ENCODE peak calls at places on chromosomes 16 and 17, in six cellular contexts. F, A, Z, H, C and G are unnamed samples.

GRCh38 chr17:7557825-7558543 is 566 bp upstream of the TNFSF13 start:
- DNase-seq in F (peak), A (peak), Z (peak), H (no peak), C (peak), G (no peak)

GRCh38 chr16:86285938-86286921 is 224.1 kb upstream of the FOXF1 start:
- DNase-seq in F (peak), A (no peak), Z (peak), H (peak), C (no peak), G (no peak)

GRCh38 chr17:3738562-3739295 is 15.0 kb downstream of the HASPIN start:
- DNase-seq in F (peak), A (no peak), Z (no peak), H (no peak), C (no peak), G (no peak)

GRCh38 chr16:813204-813915 is 12.8 kb upstream of the GNG13 start:
- DNase-seq in F (peak), A (no peak), Z (no peak), H (peak), C (peak), G (no peak)

GRCh38 chr17:12088035-12088434 is 67.4 kb downstream of the MAP2K4 start:
- DNase-seq in F (no peak), A (no peak), Z (no peak), H (no peak), C (no peak), G (no peak)

GRCh38 chr17:78315355-78316114 is 44.3 kb downstream of the SOCS3 start:
- DNase-seq in F (peak), A (peak), Z (peak), H (no peak), C (peak), G (no peak)

GRCh38 chr16:84396537-84397008 is 28.2 kb downstream of the ATP2C2 start:
- DNase-seq in F (peak), A (no peak), Z (no peak), H (no peak), C (no peak), G (no peak)

GRCh38 chr16:50247906-50248608 is 18.3 kb upstream of the ADCY7 start:
- DNase-seq in F (no peak), A (no peak), Z (peak), H (no peak), C (no peak), G (no peak)

GRCh38 chr17:36934759-36935630 is 2.3 kb upstream of the LHX1 start:
- DNase-seq in F (no peak), A (no peak), Z (no peak), H (peak), C (no peak), G (peak)

GRCh38 chr17:13306310-13306962 is 288.6 kb upstream of the ELAC2 start:
- DNase-seq in F (peak), A (peak), Z (no peak), H (no peak), C (no peak), G (no peak)

GRCh38 chr16:8740775-8741355 is 56.6 kb downstream of the TMEM186 start:
- DNase-seq in F (peak), A (peak), Z (peak), H (no peak), C (no peak), G (no peak)

GRCh38 chr16:53768167-53768566 is 64.2 kb downstream of the FTO start:
- DNase-seq in F (peak), A (no peak), Z (no peak), H (no peak), C (no peak), G (no peak)

GRCh38 chr16:18784917-18785623 is 5.1 kb downstream of the RPS15A start:
- DNase-seq in F (no peak), A (no peak), Z (no peak), H (no peak), C (no peak), G (no peak)

GRCh38 chr17:28741358-28742349 is 2.2 kb upstream of the TRAF4 start:
- DNase-seq in F (peak), A (no peak), Z (no peak), H (no peak), C (no peak), G (no peak)

GRCh38 chr16:50547944-50548658 is at the start of gene NKD1:
- DNase-seq in F (peak), A (peak), Z (peak), H (peak), C (peak), G (peak)

GRCh38 chr17:54944796-54945195 is 23.7 kb downstream of the COX11 start:
- DNase-seq in F (no peak), A (no peak), Z (no peak), H (no peak), C (no peak), G (no peak)

GRCh38 chr16:84453061-84453752 is 51.3 kb downstream of the MEAK7 start:
- DNase-seq in F (no peak), A (no peak), Z (peak), H (no peak), C (no peak), G (no peak)

GRCh38 chr16:54093281-54093680 is 193.3 kb downstream of the IRX3 start:
- DNase-seq in F (no peak), A (no peak), Z (no peak), H (no peak), C (no peak), G (no peak)

GRCh38 chr17:82384730-82385429 is 13.3 kb downstream of the UTS2R start:
- DNase-seq in F (no peak), A (peak), Z (no peak), H (peak), C (no peak), G (no peak)
- TF ChIP-seq CTCF in F (peak), A (no peak), Z (no peak), H (no peak), C (no peak), G (no peak)

DNA sequence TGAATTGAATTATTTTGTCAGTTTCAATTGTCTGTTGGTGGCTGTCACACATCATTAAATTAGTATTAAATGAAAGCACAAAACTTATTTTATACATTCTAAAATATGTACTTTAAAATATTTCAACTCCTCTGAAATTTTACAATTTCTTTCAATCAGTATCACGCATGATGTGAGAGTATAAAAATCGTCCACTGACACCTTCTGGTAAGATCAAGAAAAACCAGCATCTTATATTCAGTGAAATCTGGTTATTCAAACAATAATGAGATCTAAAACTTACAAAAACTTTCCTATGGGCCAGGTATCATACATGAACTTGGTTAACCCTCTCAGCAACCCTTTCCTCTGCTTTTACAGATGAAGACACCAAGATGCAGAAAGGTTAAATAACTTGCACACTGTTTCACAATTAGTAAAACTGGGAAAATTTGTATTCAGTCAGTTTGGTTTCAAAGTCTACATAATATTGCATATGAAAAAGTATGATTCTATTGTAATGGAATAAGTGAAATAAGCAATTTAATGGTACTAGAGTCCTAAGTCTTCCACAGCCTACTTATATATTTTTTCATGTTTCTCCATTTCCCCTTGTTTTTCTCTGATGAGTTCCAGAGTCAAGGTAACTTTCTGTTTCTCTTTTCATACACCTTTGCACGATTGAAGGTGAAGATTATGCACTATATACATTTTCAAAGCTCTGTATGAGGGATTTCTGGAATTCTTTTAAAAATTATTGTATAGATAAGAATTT is 58.7 kb downstream of the EFCAB5 start:
- DNase-seq in F (no peak), A (no peak), Z (no peak), H (no peak), C (no peak), G (no peak)
- TF ChIP-seq CTCF in F (no peak), A (no peak), Z (no peak), H (no peak), C (no peak), G (no peak)

GRCh38 chr16:25256821-25257503 is 683 bp downstream of the ZKSCAN2 start:
- DNase-seq in F (peak), A (no peak), Z (no peak), H (peak), C (peak), G (no peak)
- TF ChIP-seq CTCF in F (peak), A (peak), Z (no peak), H (no peak), C (no peak), G (no peak)

GRCh38 chr17:33927732-33928133 is 327.4 kb upstream of the CCL2 start:
- DNase-seq in F (no peak), A (no peak), Z (no peak), H (no peak), C (peak), G (no peak)
- TF ChIP-seq CTCF in F (peak), A (peak), Z (no peak), H (no peak), C (peak), G (no peak)

GRCh38 chr17:61401280-61402072 is 1.8 kb downstream of the TBX2 start:
- DNase-seq in F (no peak), A (no peak), Z (no peak), H (no peak), C (no peak), G (no peak)

GRCh38 chr17:61400786-61401279 is 1.2 kb downstream of the TBX2 start:
- DNase-seq in F (no peak), A (no peak), Z (peak), H (no peak), C (no peak), G (no peak)

GRCh38 chr17:61398721-61399130 is 917 bp upstream of the TBX2 start:
- DNase-seq in F (no peak), A (no peak), Z (no peak), H (no peak), C (no peak), G (no peak)

GRCh38 chr17:61400058-61400785 is 579 bp downstream of the TBX2 start:
- DNase-seq in F (peak), A (no peak), Z (peak), H (peak), C (no peak), G (no peak)

DNA sequence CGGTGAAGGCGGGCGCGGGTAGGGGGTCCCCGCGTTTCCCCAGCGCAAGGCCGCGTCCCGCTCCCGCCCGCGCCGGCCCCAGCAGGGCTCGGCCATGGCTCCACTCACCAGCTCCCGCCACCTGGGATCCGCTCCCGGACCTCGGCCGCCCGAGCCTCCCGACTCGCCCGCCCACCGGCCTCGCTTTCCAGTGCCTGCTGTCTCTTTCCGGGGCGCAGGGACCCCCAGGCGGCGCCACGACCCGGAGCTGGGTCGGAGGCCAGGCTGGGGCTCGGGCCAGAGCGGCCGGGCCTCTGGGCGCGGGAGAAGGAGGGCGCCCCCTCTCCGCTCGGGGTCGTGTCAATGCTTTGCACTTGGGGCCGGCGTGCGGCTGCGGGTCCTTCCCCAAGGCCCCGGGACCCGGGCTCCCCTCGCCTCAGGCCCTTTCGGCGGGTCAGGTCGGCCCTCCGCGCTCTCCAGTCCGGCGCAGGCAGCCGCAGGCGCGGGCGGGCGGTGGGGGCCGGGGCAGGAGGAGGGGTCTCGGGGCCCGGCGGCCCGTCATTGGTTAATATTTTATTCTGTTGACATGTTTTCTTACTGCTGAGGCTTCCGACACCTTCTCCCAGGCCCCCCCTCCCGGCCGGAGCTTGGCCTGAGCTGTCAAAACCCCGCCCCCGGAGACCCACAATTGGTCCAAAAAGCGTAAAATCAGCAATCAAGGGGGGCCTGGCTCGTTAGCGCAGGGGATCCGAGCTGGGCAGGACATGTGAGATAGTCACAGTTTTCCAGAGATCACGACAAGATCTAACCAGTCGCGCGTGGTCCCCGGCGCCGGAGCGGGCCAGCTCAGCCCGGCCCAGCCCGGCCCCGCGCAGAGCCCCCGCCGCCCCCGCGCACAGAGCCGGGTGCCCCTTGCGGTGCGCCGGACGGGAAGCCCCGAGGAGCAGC is at the start of gene TBX2:
- DNase-seq in F (peak), A (peak), Z (peak), H (peak), C (no peak), G (no peak)
- TF ChIP-seq CTCF in F (no peak), A (no peak), Z (no peak), H (no peak), C (no peak), G (no peak)

GRCh38 chr17:57665128-57665527 is 80.0 kb downstream of the CCDC182 start:
- DNase-seq in F (no peak), A (no peak), Z (peak), H (no peak), C (no peak), G (no peak)

GRCh38 chr17:57663326-57664070 is 81.6 kb downstream of the CCDC182 start:
- DNase-seq in F (no peak), A (no peak), Z (peak), H (no peak), C (no peak), G (no peak)

GRCh38 chr17:57665696-57666095 is 79.4 kb downstream of the CCDC182 start:
- DNase-seq in F (no peak), A (no peak), Z (peak), H (no peak), C (no peak), G (no peak)

GRCh38 chr17:57662021-57662420 is 83.1 kb downstream of the CCDC182 start:
- DNase-seq in F (no peak), A (no peak), Z (peak), H (no peak), C (no peak), G (no peak)

DNA sequence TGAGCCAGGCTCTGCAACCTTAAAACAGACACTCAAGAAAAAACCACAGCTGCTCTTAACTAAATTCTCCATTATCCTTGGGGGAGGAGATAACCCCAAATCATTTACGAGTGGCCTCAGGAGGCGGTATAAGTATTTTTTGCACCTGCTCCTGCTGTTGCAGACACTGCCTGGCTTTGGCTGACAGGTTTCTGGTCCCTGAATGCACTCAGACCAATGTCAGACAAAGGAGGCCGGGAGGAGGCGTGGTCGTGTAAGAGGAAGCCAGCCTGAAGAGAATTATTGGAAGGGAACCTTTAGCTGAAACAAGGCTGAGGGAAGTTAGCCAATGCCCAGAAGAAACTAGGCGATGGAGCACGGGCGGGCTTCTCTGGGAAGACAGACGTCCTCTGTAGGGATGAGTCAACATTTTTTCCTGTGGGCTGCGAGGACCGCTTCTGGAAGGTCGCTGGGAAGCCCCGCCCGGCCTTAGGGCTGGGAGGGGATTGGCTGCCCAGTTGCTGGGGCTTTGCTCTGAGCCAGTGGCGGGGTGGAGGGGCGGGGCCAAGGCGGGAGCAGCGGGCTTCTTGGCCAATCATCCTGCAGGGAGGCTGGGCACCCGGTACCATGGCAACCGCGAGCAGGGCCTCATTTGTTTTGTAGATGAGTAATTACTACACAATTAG is 82.3 kb downstream of the CCDC182 start:
- DNase-seq in F (peak), A (peak), Z (peak), H (peak), C (no peak), G (no peak)
- TF ChIP-seq CTCF in F (no peak), A (peak), Z (no peak), H (no peak), C (no peak), G (no peak)

DNA sequence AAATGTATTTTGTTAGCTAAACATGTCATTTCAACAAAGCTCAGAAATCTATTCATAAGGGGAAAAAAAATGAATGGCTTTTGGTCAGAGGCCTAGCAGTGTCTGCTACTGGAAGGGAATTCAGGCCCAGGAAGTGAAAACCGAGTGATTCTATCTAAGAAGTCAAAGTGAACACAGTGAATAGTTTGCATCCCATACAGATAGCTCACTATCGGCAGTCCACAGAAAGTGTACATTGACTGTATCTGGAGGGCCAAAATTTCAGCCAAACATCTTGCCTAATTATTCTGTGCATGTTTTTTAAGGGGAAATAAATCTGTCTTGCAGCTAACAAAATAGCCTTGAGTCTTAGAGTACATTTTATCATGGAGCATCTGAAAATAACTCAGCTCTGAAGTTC is 214.4 kb upstream of the CACNG5 start:
- DNase-seq in F (no peak), A (no peak), Z (no peak), H (no peak), C (no peak), G (no peak)
- TF ChIP-seq CTCF in F (no peak), A (no peak), Z (no peak), H (no peak), C (no peak), G (no peak)

GRCh38 chr16:23156110-23156509 is 6.9 kb upstream of the USP31 start:
- DNase-seq in F (no peak), A (no peak), Z (no peak), H (no peak), C (no peak), G (no peak)

GRCh38 chr16:23156946-23157460 is 7.8 kb upstream of the USP31 start:
- DNase-seq in F (no peak), A (no peak), Z (no peak), H (no peak), C (no peak), G (no peak)

GRCh38 chr16:23152386-23153178 is 3.3 kb upstream of the USP31 start:
- DNase-seq in F (no peak), A (no peak), Z (no peak), H (no peak), C (no peak), G (no peak)

GRCh38 chr16:23158114-23158513 is 8.9 kb upstream of the USP31 start:
- DNase-seq in F (no peak), A (no peak), Z (no peak), H (no peak), C (no peak), G (no peak)

DNA sequence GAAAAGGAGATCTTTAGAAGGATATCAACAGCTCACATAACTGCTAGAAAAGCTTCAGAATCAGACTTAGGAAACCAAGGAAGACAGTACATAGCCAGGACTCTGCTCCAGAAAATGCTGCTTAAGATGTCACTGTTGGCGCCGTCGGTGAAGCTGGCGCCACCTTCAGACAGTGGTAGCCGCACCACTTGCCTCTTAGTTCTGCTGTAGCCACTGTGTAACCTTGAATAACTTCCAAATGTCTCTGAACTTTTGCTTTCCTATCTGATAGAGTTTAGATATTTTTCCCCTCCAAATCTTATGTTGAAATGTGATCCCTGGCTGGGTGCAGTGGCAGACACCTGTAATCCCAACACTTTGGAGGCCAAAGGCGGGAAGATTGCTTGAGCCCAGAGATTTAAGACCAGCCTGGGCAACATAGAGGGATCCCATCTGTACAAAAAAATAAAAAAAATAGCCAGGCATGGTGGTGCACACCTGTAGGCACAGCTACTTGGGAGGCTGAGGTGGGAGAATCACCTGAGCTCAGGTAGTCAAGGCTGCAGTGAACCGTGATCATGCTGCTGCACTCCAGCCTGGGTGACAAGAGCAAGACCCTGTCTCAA is 6.3 kb upstream of the USP31 start:
- DNase-seq in F (peak), A (no peak), Z (no peak), H (peak), C (no peak), G (no peak)
- TF ChIP-seq CTCF in F (peak), A (peak), Z (no peak), H (no peak), C (peak), G (no peak)